ENCODE peak calls at places on chromosomes 2 and 18, in four cellular contexts. B is cardiac muscle cell, L is KBM-7, Y is mesenchymal stem cell. J is an unnamed sample.

GRCh38 chr18:9898792-9899549 is 13.2 kb downstream of the TXNDC2 start:
- DNase-seq in B (no peak), L (peak), Y (peak), J (no peak)

GRCh38 chr2:172094319-172095145 is 8.2 kb downstream of the DLX2 start:
- DNase-seq in B (no peak), L (peak), Y (no peak), J (no peak)

GRCh38 chr2:127081826-127082633 is 24.9 kb downstream of the BIN1 start:
- DNase-seq in B (no peak), L (no peak), Y (no peak), J (no peak)

GRCh38 chr2:96546321-96546720 is 9.8 kb downstream of the ARID5A start:
- DNase-seq in B (no peak), L (no peak), Y (no peak), J (no peak)

GRCh38 chr18:34514957-34515356 is 195.1 kb upstream of the DTNA start:
- DNase-seq in B (no peak), L (no peak), Y (no peak), J (no peak)

GRCh38 chr2:134398300-134398699 is 144.4 kb downstream of the MGAT5 start:
- DNase-seq in B (no peak), L (no peak), Y (peak), J (no peak)

GRCh38 chr2:113831156-113831555 is 58.7 kb upstream of the ACTR3 start:
- DNase-seq in B (no peak), L (peak), Y (peak), J (no peak)

GRCh38 chr2:68316091-68316490 is 3.7 kb downstream of the CNRIP1 start:
- DNase-seq in B (peak), L (peak), Y (peak), J (no peak)

GRCh38 chr2:221779614-221780067 is 207.5 kb upstream of the EPHA4 start:
- DNase-seq in B (no peak), L (no peak), Y (peak), J (no peak)

GRCh38 chr2:136765736-136766323 is 485 bp downstream of the THSD7B start:
- DNase-seq in B (peak), L (no peak), Y (no peak), J (no peak)

GRCh38 chr2:1854747-1855146 is 110.4 kb upstream of the PXDN start:
- DNase-seq in B (peak), L (peak), Y (no peak), J (peak)

GRCh38 chr2:217899231-217900009 is 103.4 kb downstream of the TNS1 start:
- DNase-seq in B (peak), L (peak), Y (peak), J (no peak)

GRCh38 chr18:59556265-59556664 is 141.0 kb downstream of the CCBE1 start:
- DNase-seq in B (no peak), L (no peak), Y (no peak), J (peak)

GRCh38 chr18:49185636-49186035 is 234.9 kb upstream of the SMAD7 start:
- DNase-seq in B (no peak), L (no peak), Y (no peak), J (no peak)

GRCh38 chr2:191920502-191920901 is 73.6 kb upstream of the CAVIN2 start:
- DNase-seq in B (no peak), L (no peak), Y (no peak), J (no peak)

GRCh38 chr2:159285929-159286708 is at the start of gene WDSUB1:
- DNase-seq in B (peak), L (peak), Y (peak), J (peak)

GRCh38 chr2:44100351-44100750 is 68.3 kb upstream of the PPM1B start:
- DNase-seq in B (no peak), L (peak), Y (peak), J (no peak)

GRCh38 chr18:44742741-44743311 is 62.1 kb downstream of the SETBP1 start:
- DNase-seq in B (no peak), L (no peak), Y (no peak), J (no peak)

GRCh38 chr2:121832992-121833732 is 77.7 kb downstream of the TSN start:
- DNase-seq in B (no peak), L (no peak), Y (no peak), J (no peak)

GRCh38 chr2:238856713-238857567 is 9.1 kb downstream of the TWIST2 start:
- DNase-seq in B (no peak), L (no peak), Y (no peak), J (no peak)

GRCh38 chr18:68316636-68317035 is 398.3 kb downstream of the TMX3 start:
- DNase-seq in B (no peak), L (no peak), Y (peak), J (no peak)

GRCh38 chr2:226652983-226653765 is 146.4 kb downstream of the IRS1 start:
- DNase-seq in B (no peak), L (no peak), Y (peak), J (no peak)

GRCh38 chr18:79598046-79598884 is 81.3 kb upstream of the CTDP1 start:
- DNase-seq in B (no peak), L (no peak), Y (no peak), J (peak)

GRCh38 chr2:201765799-201766198 is 14.9 kb downstream of the ALS2 start:
- DNase-seq in B (no peak), L (no peak), Y (no peak), J (no peak)

GRCh38 chr2:195105581-195105980 is 551.4 kb upstream of the SLC39A10 start:
- DNase-seq in B (no peak), L (no peak), Y (no peak), J (no peak)